ENCODE peak calls at places on chromosome 10, in nine cellular contexts. C is posterior cingulate gyrus; K is HEK293T; Y is H7; L is brain microvascular endothelial cell; Q is AG08396; V is stimulated activated CD8-positive, alpha-beta memory T cell treated with anti-CD3 and anti-CD28 coated beads, Interleukin-2, amount 100 ng/mL, for 1 hour; R is mucosa of descending colon; H is EL. D is an unnamed sample.

GRCh38 chr10:122154733-122155366 is 116.2 kb upstream of the BTBD16 start:
- DNase-seq in C (peak; percentile 93), K (no peak), Y (peak; percentile 86), L (peak; percentile 63), Q (peak; percentile 62), V (no peak), R (no peak), H (peak; percentile 29), D (no peak)

GRCh38 chr10:93993782-93994668 is at the start of gene PLCE1:
- DNase-seq in C (peak; percentile 83), K (peak; percentile 77), Y (peak; percentile 88), L (no peak), Q (peak; percentile 84), V (no peak), R (peak; percentile 67), H (peak; percentile 62), D (no peak)

GRCh38 chr10:5561704-5562645 is 37.2 kb downstream of the CALML3 start:
- DNase-seq in C (no peak), K (no peak), Y (peak; percentile 57), L (no peak), Q (no peak), V (no peak), R (no peak), H (no peak), D (no peak)

GRCh38 chr10:95525033-95525418 is 36.1 kb downstream of the SORBS1 start:
- DNase-seq in C (no peak), K (no peak), Y (no peak), L (no peak), Q (no peak), V (no peak), R (no peak), H (no peak), D (no peak)

GRCh38 chr10:100788027-100788900 is 42.9 kb downstream of the PAX2 start:
- DNase-seq in C (no peak), K (no peak), Y (peak; percentile 81), L (no peak), Q (no peak), V (no peak), R (no peak), H (no peak), D (no peak)

GRCh38 chr10:116237260-116237659 is 35.7 kb downstream of the GFRA1 start:
- DNase-seq in C (no peak), K (no peak), Y (no peak), L (no peak), Q (no peak), V (no peak), R (no peak), H (no peak), D (no peak)

GRCh38 chr10:99370993-99371392 is 41.8 kb downstream of the CNNM1 start:
- DNase-seq in C (no peak), K (peak; percentile 65), Y (no peak), L (no peak), Q (peak; percentile 36), V (no peak), R (peak; percentile 11), H (peak; percentile 60), D (no peak)

GRCh38 chr10:132461683-132462231 is 64.8 kb downstream of the PWWP2B start:
- DNase-seq in C (peak; percentile 62), K (no peak), Y (peak; percentile 53), L (no peak), Q (no peak), V (no peak), R (peak; percentile 92), H (no peak), D (no peak)

GRCh38 chr10:119061352-119061751 is 19.3 kb downstream of the EIF3A start:
- DNase-seq in C (no peak), K (no peak), Y (no peak), L (no peak), Q (no peak), V (no peak), R (no peak), H (no peak), D (no peak)

GRCh38 chr10:44990302-44990655 is 10.4 kb upstream of the ZNF22 start:
- DNase-seq in C (no peak), K (no peak), Y (peak; percentile 80), L (no peak), Q (no peak), V (no peak), R (peak; percentile 1), H (no peak), D (no peak)

GRCh38 chr10:133260895-133261725 is 15.6 kb downstream of the ADAM8 start:
- DNase-seq in C (no peak), K (peak; percentile 61), Y (peak; percentile 90), L (no peak), Q (peak; percentile 72), V (no peak), R (peak; percentile 74), H (peak; percentile 38), D (no peak)

GRCh38 chr10:78657622-78658165 is 411.1 kb upstream of the ZMIZ1 start:
- DNase-seq in C (peak; percentile 82), K (peak; percentile 78), Y (peak; percentile 86), L (peak; percentile 33), Q (peak; percentile 73), V (peak; percentile 11), R (peak; percentile 93), H (peak; percentile 59), D (no peak)

GRCh38 chr10:79434816-79435215 is 10.6 kb downstream of the ZCCHC24 start:
- DNase-seq in C (no peak), K (no peak), Y (peak; percentile 61), L (peak; percentile 68), Q (peak; percentile 67), V (no peak), R (no peak), H (peak; percentile 61), D (no peak)

GRCh38 chr10:121484401-121484800 is 113.8 kb downstream of the FGFR2 start:
- DNase-seq in C (no peak), K (no peak), Y (no peak), L (no peak), Q (no peak), V (no peak), R (no peak), H (no peak), D (no peak)

GRCh38 chr10:126669188-126669587 is 1.3 kb downstream of the C10orf90 start:
- DNase-seq in C (no peak), K (no peak), Y (no peak), L (no peak), Q (no peak), V (no peak), R (no peak), H (no peak), D (no peak)

GRCh38 chr10:92800122-92800521 is 48.2 kb upstream of the EXOC6 start:
- DNase-seq in C (no peak), K (no peak), Y (no peak), L (no peak), Q (no peak), V (no peak), R (no peak), H (no peak), D (no peak)